ENCODE peak calls at places on chromosome 12, in six cellular contexts. One of them, this sample, is unnamed.

GRCh38 chr12:52280319-52280795 is 5.9 kb downstream of the KRT86 start:
- DNase-seq in H9: no peak
- DNase-seq in WTC11: no peak
- DNase-seq in NB4: peak
- DNase-seq in kidney: no peak
- DNase-seq in breast epithelium: peak
- DNase-seq in this sample: no peak

GRCh38 chr12:7346571-7347225 is 42.8 kb downstream of the ACSM4 start:
- DNase-seq in H9: no peak
- DNase-seq in WTC11: no peak
- DNase-seq in NB4: peak
- DNase-seq in kidney: no peak
- DNase-seq in breast epithelium: no peak
- DNase-seq in this sample: no peak

GRCh38 chr12:52391618-52392002 is 6.2 kb upstream of the KRT84 start:
- DNase-seq in H9: no peak
- DNase-seq in WTC11: no peak
- DNase-seq in NB4: no peak
- DNase-seq in kidney: peak
- DNase-seq in breast epithelium: no peak
- DNase-seq in this sample: peak

GRCh38 chr12:96263449-96263902 is 69.3 kb downstream of the ELK3 start:
- DNase-seq in H9: no peak
- DNase-seq in WTC11: no peak
- DNase-seq in NB4: no peak
- DNase-seq in kidney: no peak
- DNase-seq in breast epithelium: no peak
- DNase-seq in this sample: no peak

GRCh38 chr12:118206107-118206412 is 70.1 kb downstream of the PEBP1 start:
- DNase-seq in H9: no peak
- DNase-seq in WTC11: no peak
- DNase-seq in NB4: peak
- DNase-seq in kidney: no peak
- DNase-seq in breast epithelium: no peak
- DNase-seq in this sample: no peak

GRCh38 chr12:114904254-114905003 is 220.5 kb upstream of the TBX3 start:
- DNase-seq in H9: no peak
- DNase-seq in WTC11: no peak
- DNase-seq in NB4: no peak
- DNase-seq in kidney: no peak
- DNase-seq in breast epithelium: no peak
- DNase-seq in this sample: no peak

GRCh38 chr12:6370994-6371754 is 4.2 kb downstream of the SCNN1A start:
- DNase-seq in H9: peak
- DNase-seq in WTC11: peak
- DNase-seq in NB4: peak
- DNase-seq in kidney: peak
- DNase-seq in breast epithelium: no peak
- DNase-seq in this sample: no peak

GRCh38 chr12:47995976-47996375 is 8.3 kb downstream of the COL2A1 start:
- DNase-seq in H9: no peak
- DNase-seq in WTC11: no peak
- DNase-seq in NB4: no peak
- DNase-seq in kidney: peak
- DNase-seq in breast epithelium: no peak
- DNase-seq in this sample: no peak

GRCh38 chr12:26378721-26379120 is 183.3 kb downstream of the SSPN start:
- DNase-seq in H9: no peak
- DNase-seq in WTC11: no peak
- DNase-seq in NB4: no peak
- DNase-seq in kidney: no peak
- DNase-seq in breast epithelium: no peak
- DNase-seq in this sample: no peak

GRCh38 chr12:6392499-6392898 is 8.5 kb downstream of the LTBR start:
- DNase-seq in H9: no peak
- DNase-seq in WTC11: no peak
- DNase-seq in NB4: peak
- DNase-seq in kidney: no peak
- DNase-seq in breast epithelium: no peak
- DNase-seq in this sample: no peak

GRCh38 chr12:31589582-31589895 is 1.4 kb downstream of the DENND5B start:
- DNase-seq in H9: no peak
- DNase-seq in WTC11: peak
- DNase-seq in NB4: no peak
- DNase-seq in kidney: no peak
- DNase-seq in breast epithelium: no peak
- DNase-seq in this sample: peak

GRCh38 chr12:122836027-122836921 is 1.0 kb downstream of the HIP1R start:
- DNase-seq in H9: peak
- DNase-seq in WTC11: no peak
- DNase-seq in NB4: peak
- DNase-seq in kidney: peak
- DNase-seq in breast epithelium: no peak
- DNase-seq in this sample: no peak

GRCh38 chr12:50062733-50063452 is 5.5 kb downstream of the ASIC1 start:
- DNase-seq in H9: no peak
- DNase-seq in WTC11: no peak
- DNase-seq in NB4: no peak
- DNase-seq in kidney: peak
- DNase-seq in breast epithelium: no peak
- DNase-seq in this sample: peak

GRCh38 chr12:19892186-19892585 is 452.9 kb downstream of the AEBP2 start:
- DNase-seq in H9: no peak
- DNase-seq in WTC11: no peak
- DNase-seq in NB4: no peak
- DNase-seq in kidney: no peak
- DNase-seq in breast epithelium: no peak
- DNase-seq in this sample: no peak

GRCh38 chr12:2049604-2050540 is 2.9 kb upstream of the CACNA1C start:
- DNase-seq in H9: no peak
- DNase-seq in WTC11: no peak
- DNase-seq in NB4: peak
- DNase-seq in kidney: no peak
- DNase-seq in breast epithelium: no peak
- DNase-seq in this sample: no peak

GRCh38 chr12:57240069-57240921 is 10.7 kb downstream of the STAC3 start:
- DNase-seq in H9: peak
- DNase-seq in WTC11: peak
- DNase-seq in NB4: peak
- DNase-seq in kidney: peak
- DNase-seq in breast epithelium: no peak
- DNase-seq in this sample: peak
- TF ChIP-seq CTCF in H9: no peak
- TF ChIP-seq CTCF in WTC11: no peak
- TF ChIP-seq CTCF in NB4: peak
- TF ChIP-seq CTCF in kidney: no peak
- TF ChIP-seq CTCF in breast epithelium: no peak
- TF ChIP-seq CTCF in this sample: no peak

DNA sequence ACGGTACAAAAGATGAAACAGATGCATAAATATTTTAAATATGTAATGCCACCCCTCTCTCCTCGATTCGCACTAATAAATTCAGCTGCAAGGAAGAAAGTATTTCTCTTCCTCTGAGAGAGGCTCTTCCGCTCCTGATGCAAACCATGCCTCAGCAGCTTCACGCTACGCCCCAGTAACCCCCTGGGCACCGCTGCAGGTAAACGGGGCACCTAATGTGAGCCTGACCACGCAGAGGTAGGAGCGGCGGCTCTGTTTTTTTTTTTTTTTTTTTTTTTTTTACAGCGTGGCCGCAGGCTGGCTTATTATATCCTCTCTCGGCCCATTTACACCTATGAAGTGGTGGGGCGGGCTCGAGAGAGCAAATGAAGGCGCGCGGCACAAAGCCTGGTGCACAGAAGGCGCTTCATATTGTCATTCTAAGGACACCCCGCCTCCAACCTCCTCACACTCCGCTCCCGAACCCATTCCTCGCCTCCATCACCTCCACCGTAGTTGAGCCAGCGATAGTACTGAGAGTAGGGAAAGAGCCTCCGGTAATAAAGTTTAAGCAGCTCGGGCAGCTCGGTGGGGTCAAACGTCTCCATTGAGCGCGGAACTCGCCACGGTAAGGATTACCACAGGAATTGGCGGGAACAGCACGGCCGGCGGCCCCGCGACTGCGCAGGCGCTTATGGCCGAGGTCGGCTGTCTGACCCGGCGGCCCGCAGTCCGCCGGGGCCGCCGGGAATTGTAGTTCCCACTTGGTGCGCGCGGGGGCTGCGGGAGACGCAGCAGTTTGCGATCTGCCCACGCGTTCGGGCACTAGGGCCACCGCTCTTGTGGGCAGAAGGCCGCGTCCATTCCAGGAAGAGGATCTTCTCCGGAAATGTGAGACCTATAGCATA is at the start of gene PRIM1:
- DNase-seq in H9: peak
- DNase-seq in WTC11: peak
- DNase-seq in NB4: peak
- DNase-seq in kidney: peak
- DNase-seq in breast epithelium: peak
- DNase-seq in this sample: peak
- TF ChIP-seq CTCF in H9: no peak
- TF ChIP-seq CTCF in WTC11: no peak
- TF ChIP-seq CTCF in NB4: no peak
- TF ChIP-seq CTCF in kidney: peak
- TF ChIP-seq CTCF in breast epithelium: peak
- TF ChIP-seq CTCF in this sample: peak

DNA sequence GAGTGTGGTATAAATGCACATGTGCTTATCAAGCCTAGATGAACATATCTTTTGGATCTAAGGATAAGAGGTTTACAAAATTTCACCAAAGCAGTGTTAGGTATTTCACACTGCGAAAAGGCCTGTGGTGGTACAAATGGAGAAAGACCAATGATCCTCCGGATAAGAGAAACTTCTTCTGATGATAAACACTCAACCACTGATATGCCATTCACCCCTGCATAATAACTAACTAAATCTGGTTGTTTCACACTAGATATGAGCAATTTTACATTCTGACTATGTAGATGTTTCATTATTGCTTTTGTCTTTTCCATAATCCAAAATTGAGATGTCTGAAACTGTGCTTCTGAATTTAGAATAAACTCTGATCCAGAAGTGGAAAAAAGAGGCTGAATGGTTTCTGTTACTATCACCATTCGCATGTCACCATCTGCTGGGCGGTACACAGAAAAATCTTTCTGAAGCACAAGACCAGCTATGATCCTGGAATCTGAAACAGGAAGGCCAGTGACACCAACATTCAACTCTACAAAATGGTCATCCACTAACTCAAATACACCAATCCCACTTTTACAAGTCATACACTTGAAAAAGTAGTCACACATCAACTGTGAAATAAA is 1.3 kb downstream of the BBS10 start:
- DNase-seq in H9: no peak
- DNase-seq in WTC11: no peak
- DNase-seq in NB4: peak
- DNase-seq in kidney: no peak
- DNase-seq in breast epithelium: no peak
- DNase-seq in this sample: no peak
- TF ChIP-seq CTCF in H9: peak
- TF ChIP-seq CTCF in WTC11: no peak
- TF ChIP-seq CTCF in NB4: no peak
- TF ChIP-seq CTCF in kidney: peak
- TF ChIP-seq CTCF in breast epithelium: peak
- TF ChIP-seq CTCF in this sample: no peak

GRCh38 chr12:27969901-27970390 is 2.6 kb downstream of the PTHLH start:
- DNase-seq in H9: peak
- DNase-seq in WTC11: peak
- DNase-seq in NB4: peak
- DNase-seq in kidney: peak
- DNase-seq in breast epithelium: peak
- DNase-seq in this sample: peak
- TF ChIP-seq CTCF in H9: no peak
- TF ChIP-seq CTCF in WTC11: no peak
- TF ChIP-seq CTCF in NB4: no peak
- TF ChIP-seq CTCF in kidney: peak
- TF ChIP-seq CTCF in breast epithelium: no peak
- TF ChIP-seq CTCF in this sample: no peak

DNA sequence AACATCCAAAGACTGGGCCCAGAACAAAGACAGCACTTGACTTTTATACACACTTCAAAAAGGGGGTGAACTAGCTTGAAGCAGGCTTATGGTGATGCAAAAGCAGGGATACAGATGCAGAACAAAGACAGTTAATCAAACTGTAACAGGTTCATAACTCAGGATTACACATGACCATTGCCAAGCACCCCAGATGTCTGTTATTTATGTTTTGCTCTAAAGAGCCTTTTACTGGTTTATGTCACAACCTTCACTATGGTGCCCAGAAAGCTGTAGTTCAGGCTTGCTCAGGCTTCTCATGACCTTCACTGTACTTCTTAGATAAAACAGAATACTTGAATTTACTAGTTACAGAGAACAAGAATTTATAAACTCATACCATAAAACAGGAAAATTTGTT is 31.7 kb upstream of the SLC38A4 start:
- DNase-seq in H9: no peak
- DNase-seq in WTC11: no peak
- DNase-seq in NB4: no peak
- DNase-seq in kidney: no peak
- DNase-seq in breast epithelium: no peak
- DNase-seq in this sample: no peak
- TF ChIP-seq CTCF in H9: no peak
- TF ChIP-seq CTCF in WTC11: no peak
- TF ChIP-seq CTCF in NB4: no peak
- TF ChIP-seq CTCF in kidney: no peak
- TF ChIP-seq CTCF in breast epithelium: no peak
- TF ChIP-seq CTCF in this sample: no peak

DNA sequence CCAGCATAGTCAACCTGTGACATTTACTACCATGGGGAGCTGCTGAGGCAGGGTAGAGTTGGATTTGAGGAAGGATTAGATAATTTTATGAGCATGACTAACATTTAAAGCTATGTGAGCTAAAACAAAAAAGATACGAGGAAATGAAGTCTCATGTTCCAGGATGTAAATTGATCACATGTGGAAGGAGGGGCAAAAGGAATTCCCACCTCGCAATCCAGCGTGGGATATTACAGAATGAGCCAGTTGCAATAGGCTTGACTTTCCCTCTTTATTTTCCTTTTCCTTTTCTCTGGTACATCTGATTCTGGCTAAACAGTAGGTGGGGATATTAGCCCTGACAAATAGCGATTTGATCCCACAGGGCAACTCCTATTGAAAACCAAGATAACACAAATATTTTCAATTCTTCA is 214.9 kb upstream of the HMGA2 start:
- DNase-seq in H9: no peak
- DNase-seq in WTC11: no peak
- DNase-seq in NB4: no peak
- DNase-seq in kidney: no peak
- DNase-seq in breast epithelium: no peak
- DNase-seq in this sample: no peak
- TF ChIP-seq CTCF in H9: no peak
- TF ChIP-seq CTCF in WTC11: no peak
- TF ChIP-seq CTCF in NB4: no peak
- TF ChIP-seq CTCF in kidney: no peak
- TF ChIP-seq CTCF in breast epithelium: no peak
- TF ChIP-seq CTCF in this sample: no peak

GRCh38 chr12:100608776-100609175 is 35.3 kb downstream of the GAS2L3 start:
- DNase-seq in H9: no peak
- DNase-seq in WTC11: no peak
- DNase-seq in NB4: peak
- DNase-seq in kidney: no peak
- DNase-seq in breast epithelium: no peak
- DNase-seq in this sample: no peak

GRCh38 chr12:100611031-100611430 is 37.5 kb downstream of the GAS2L3 start:
- DNase-seq in H9: no peak
- DNase-seq in WTC11: no peak
- DNase-seq in NB4: no peak
- DNase-seq in kidney: no peak
- DNase-seq in breast epithelium: no peak
- DNase-seq in this sample: no peak

GRCh38 chr12:100612557-100612956 is 39.1 kb downstream of the GAS2L3 start:
- DNase-seq in H9: no peak
- DNase-seq in WTC11: no peak
- DNase-seq in NB4: no peak
- DNase-seq in kidney: no peak
- DNase-seq in breast epithelium: no peak
- DNase-seq in this sample: no peak
- TF ChIP-seq CTCF in H9: no peak
- TF ChIP-seq CTCF in WTC11: no peak
- TF ChIP-seq CTCF in NB4: no peak
- TF ChIP-seq CTCF in kidney: no peak
- TF ChIP-seq CTCF in breast epithelium: no peak
- TF ChIP-seq CTCF in this sample: no peak

This sample was measured in glutamatergic neuron.